ENCODE peak calls at places on chromosomes 3 and 15, in six cellular contexts. R is fibroblast of pulmonary artery, E is IMR-90, D is RWPE2, V is cardiac fibroblast, X is foreskin fibroblast. H is an unnamed sample.

GRCh38 chr3:184525337-184526157 is 36.0 kb upstream of the EPHB3 start:
- DNase-seq in X (no peak), E (no peak), R (no peak), V (no peak), D (no peak), H (no peak)

GRCh38 chr3:30156586-30157498 is 449.6 kb upstream of the TGFBR2 start:
- DNase-seq in E (peak), R (peak), D (no peak), X (peak), V (peak), H (peak)

GRCh38 chr15:32730677-32731654 is 13.2 kb downstream of the GREM1 start:
- DNase-seq in V (peak), D (peak), E (no peak), R (peak), X (no peak), H (no peak)

GRCh38 chr15:25712961-25713355 is 150.2 kb downstream of the ATP10A start:
- DNase-seq in E (no peak), D (peak), V (no peak), X (no peak), R (no peak), H (no peak)

GRCh38 chr3:4247391-4247790 is 55.8 kb upstream of the SETMAR start:
- DNase-seq in V (no peak), R (no peak), E (no peak), D (no peak), X (no peak), H (no peak)

GRCh38 chr3:65178703-65179102 is 490.9 kb upstream of the ADAMTS9 start:
- DNase-seq in R (peak), V (peak), E (no peak), D (no peak), X (peak), H (no peak)

GRCh38 chr3:9183811-9184463 is 65.5 kb downstream of the SRGAP3 start:
- DNase-seq in E (no peak), D (no peak), X (no peak), V (no peak), R (no peak), H (no peak)

GRCh38 chr15:51093865-51094605 is 671 bp downstream of the TNFAIP8L3 start:
- DNase-seq in V (peak), R (peak), E (no peak), X (peak), D (no peak), H (peak)

GRCh38 chr15:84588053-84588874 is 12.5 kb upstream of the ZSCAN2 start:
- DNase-seq in E (peak), D (peak), X (peak), V (peak), R (peak), H (peak)

GRCh38 chr3:177816667-177817208 is 619.5 kb upstream of the TBL1XR1 start:
- DNase-seq in E (peak), V (peak), R (peak), X (peak), D (no peak), H (peak)

GRCh38 chr15:93965491-93965890 is 265.9 kb upstream of the MCTP2 start:
- DNase-seq in R (no peak), E (no peak), V (no peak), X (no peak), D (no peak), H (no peak)

GRCh38 chr3:54427951-54428871 is 305.9 kb downstream of the CACNA2D3 start:
- DNase-seq in E (peak), R (peak), X (peak), D (no peak), V (peak), H (peak)

GRCh38 chr3:118128886-118129285 is 905.8 kb downstream of the IGSF11 start:
- DNase-seq in E (peak), R (no peak), X (peak), D (no peak), V (peak), H (no peak)

GRCh38 chr3:108388136-108389132 is 92.1 kb downstream of the HHLA2 start:
- DNase-seq in E (no peak), D (no peak), X (no peak), R (no peak), V (no peak), H (no peak)

DNA sequence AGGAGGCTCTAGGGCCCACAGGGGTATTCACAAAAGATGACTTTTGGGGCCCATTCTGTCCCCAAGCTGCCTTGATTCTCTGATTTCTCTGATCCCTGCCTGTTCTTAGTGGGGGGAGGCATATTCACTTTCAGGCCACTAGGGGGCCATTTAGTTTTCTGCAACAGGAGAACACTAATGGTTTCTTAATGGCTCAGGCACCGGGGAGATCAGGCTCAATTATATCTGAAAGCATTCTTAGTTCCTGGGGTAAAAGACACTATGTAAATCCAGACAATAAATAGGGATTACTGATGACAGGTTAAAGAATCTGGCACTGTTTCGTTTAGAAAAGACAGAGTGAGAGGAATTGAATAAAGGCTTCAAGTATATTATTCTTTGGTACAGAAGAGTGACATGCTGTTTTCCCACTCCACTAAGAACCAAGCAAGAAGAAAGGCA is 2.5 kb upstream of the INAFM2 start:
- DNase-seq in D (peak), X (peak), R (peak), E (peak), V (peak), H (peak)
- TF ChIP-seq CTCF in D (peak), X (peak), R (peak), E (peak), V (peak), H (peak)

GRCh38 chr3:33919721-33920120 is 121.3 kb downstream of the PDCD6IP start:
- DNase-seq in R (no peak), D (no peak), X (no peak), V (no peak), E (no peak), H (no peak)
- H3K4me3 ChIP-seq in R (no peak), D (no peak), X (no peak), V (no peak), E (no peak), H (no peak)

DNA sequence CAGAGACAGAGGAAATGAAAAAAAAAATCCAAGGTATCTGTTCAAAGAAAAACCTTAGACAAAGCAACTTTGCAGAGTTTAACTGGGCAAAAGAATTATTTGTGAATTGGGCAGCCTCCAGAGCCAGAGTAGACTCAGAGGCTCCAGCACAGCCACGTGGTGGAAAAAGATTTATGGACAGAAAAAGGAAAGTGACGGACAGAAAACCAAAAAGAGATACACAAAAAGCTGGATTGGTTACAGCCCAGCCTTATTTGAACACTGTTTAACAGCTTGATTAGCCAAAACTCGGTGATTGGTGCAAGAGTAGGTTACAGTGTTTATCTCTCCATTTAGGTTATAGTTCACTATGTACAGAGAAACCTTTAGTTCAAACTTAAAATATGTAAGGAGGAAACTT is 23.7 kb upstream of the GPD1L start:
- DNase-seq in D (no peak), E (no peak), V (no peak), X (peak), R (no peak), H (peak)
- TF ChIP-seq CTCF in D (no peak), E (no peak), V (no peak), X (no peak), R (no peak), H (no peak)

GRCh38 chr15:64699767-64700388 is 75.5 kb downstream of the RBPMS2 start:
- DNase-seq in E (peak), R (peak), X (peak), D (no peak), V (peak), H (peak)
- H3K4me3 ChIP-seq in E (no peak), R (peak), X (peak), D (no peak), V (no peak), H (peak)

GRCh38 chr3:146640361-146640760 is 35.2 kb upstream of the PLSCR5 start:
- DNase-seq in D (no peak), R (no peak), X (no peak), E (no peak), V (no peak), H (no peak)

GRCh38 chr3:146636881-146637280 is 31.7 kb upstream of the PLSCR5 start:
- DNase-seq in V (no peak), E (no peak), R (no peak), X (no peak), D (no peak), H (no peak)

GRCh38 chr3:146640955-146641867 is 36.1 kb upstream of the PLSCR5 start:
- DNase-seq in R (peak), E (peak), D (no peak), V (peak), X (peak), H (peak)

GRCh38 chr3:146637871-146638270 is 32.7 kb upstream of the PLSCR5 start:
- DNase-seq in X (no peak), D (no peak), R (no peak), E (no peak), V (no peak), H (no peak)

DNA sequence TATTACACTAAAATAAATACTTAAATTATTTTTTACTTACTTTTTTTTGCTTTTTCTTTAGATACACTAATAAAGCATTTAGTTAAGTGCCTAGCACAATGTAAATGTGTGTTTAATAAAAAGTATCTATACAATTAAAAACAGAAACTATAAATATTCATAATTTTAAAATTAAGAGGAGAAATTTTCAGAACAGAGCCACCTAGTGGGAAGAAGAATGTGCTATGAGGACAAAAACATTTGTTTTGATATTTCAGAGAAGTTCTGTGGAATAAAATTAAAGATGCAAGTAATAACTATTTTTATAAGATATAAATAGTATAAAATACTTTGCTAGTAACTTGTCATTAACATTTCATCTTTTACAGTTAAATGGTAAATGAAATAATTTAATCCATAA is 33.6 kb upstream of the PLSCR5 start:
- DNase-seq in E (no peak), R (peak), X (peak), V (no peak), D (no peak), H (peak)
- TF ChIP-seq CTCF in E (peak), R (peak), X (peak), V (peak), D (peak), H (peak)

DNA sequence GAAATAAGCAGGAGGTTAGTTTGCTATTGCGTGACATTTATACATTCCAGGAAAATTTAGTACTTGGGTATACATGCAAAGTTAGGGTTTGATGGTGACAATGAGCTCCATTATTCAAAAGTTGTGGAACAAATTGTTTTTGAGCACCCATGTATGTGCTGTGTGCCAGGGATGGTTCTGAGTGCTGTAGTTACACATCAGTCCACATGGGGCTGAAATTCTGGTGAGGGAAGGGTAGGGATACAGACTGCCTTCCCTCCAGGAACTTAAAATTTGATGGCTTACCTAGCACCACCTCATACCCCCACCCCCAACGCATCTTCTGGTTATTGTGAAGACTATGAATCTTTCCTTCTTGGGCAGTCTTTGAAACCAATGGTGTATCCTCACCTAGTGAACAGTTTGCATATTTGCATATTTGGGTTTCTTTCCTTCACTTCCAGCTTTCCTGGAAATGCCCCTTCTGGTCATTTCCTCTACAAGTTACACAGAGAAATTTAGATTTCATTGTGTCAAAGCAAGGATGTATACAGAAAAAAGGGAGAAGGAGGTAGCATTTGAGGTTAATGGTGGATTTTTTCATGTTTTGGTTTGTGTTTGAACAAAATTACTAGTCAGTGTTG is 222.0 kb upstream of the IL12A start:
- DNase-seq in E (peak), X (peak), D (no peak), V (peak), R (peak), H (peak)
- H3K4me3 ChIP-seq in E (peak), X (peak), D (no peak), V (no peak), R (no peak), H (peak)

GRCh38 chr15:62482715-62483429 is 317.8 kb upstream of the C2CD4B start:
- DNase-seq in D (no peak), X (peak), E (peak), V (peak), R (no peak), H (no peak)
- TF ChIP-seq CTCF in D (no peak), X (peak), E (peak), V (peak), R (peak), H (peak)

GRCh38 chr15:52382647-52383046 is 87.0 kb upstream of the MYO5C start:
- DNase-seq in E (no peak), X (no peak), V (no peak), R (no peak), D (no peak), H (no peak)

GRCh38 chr15:52383100-52383588 is 87.5 kb upstream of the MYO5C start:
- DNase-seq in R (peak), D (no peak), X (no peak), V (peak), E (peak), H (peak)

GRCh38 chr15:52379395-52380111 is 83.9 kb upstream of the MYO5C start:
- DNase-seq in E (no peak), V (no peak), D (no peak), X (no peak), R (no peak), H (no peak)

DNA sequence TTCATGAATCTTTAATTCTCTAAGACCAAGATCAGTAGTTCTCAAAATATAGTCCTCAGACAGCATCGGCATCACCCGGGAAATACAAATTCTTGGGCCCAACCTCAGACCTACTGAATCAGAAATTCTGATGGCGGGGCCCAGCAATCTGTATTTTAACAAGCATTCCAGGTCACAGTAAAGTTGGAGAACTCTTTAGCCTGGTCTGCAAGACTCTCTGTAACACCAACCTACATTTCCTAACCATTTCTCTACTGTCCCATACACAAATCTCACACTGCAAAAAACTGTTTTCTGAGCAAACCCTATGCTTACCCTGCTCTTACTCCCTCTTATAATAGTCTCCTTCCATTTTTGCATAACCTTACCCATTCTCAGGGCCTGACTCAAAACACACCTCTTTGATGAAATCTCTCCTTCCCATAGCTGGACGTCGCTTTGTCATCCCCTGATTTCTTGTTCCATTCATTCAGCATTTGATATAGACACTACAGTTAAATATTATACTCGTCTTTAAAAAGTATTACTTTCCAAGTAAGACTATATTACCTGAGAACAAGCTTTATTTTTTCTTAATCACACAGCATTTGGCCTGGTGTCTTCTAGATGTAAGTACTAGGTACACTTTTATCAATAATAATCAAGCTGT is 83.3 kb upstream of the MYO5C start:
- DNase-seq in X (no peak), R (no peak), D (no peak), E (no peak), V (no peak), H (no peak)
- H3K4me3 ChIP-seq in X (no peak), R (no peak), D (no peak), E (no peak), V (no peak), H (no peak)